ENCODE peak calls at places on chromosomes 13 and 19, in four cellular contexts. R is H1, G is HepG2, C is GM12878. A is an unnamed sample.

GRCh38 chr19:41570639-41571112 is 5.3 kb upstream of the CEACAM21 start:
- DNase-seq in R (peak), G (peak), C (no peak), A (peak)

GRCh38 chr13:42354246-42355117 is 82.5 kb downstream of the AKAP11 start:
- DNase-seq in R (no peak), G (no peak), C (peak), A (no peak)

GRCh38 chr13:79779761-79780160 is 298.8 kb downstream of the NDFIP2 start:
- DNase-seq in G (peak), R (no peak), C (no peak), A (no peak)

GRCh38 chr13:38697197-38697596 is 10.3 kb downstream of the FREM2 start:
- DNase-seq in G (no peak), C (no peak), R (no peak), A (no peak)

GRCh38 chr19:44050740-44051653 is 839 bp upstream of the ZNF223 start:
- DNase-seq in R (no peak), G (no peak), C (no peak), A (no peak)

GRCh38 chr19:18659281-18660050 is 22.6 kb downstream of the KLHL26 start:
- DNase-seq in G (no peak), R (no peak), C (no peak), A (no peak)

GRCh38 chr19:41847351-41848105 is 2.7 kb downstream of the DMRTC2 start:
- DNase-seq in R (no peak), C (no peak), G (no peak), A (no peak)

GRCh38 chr19:8209111-8209964 is at the start of gene CERS4:
- DNase-seq in G (peak), C (no peak), R (peak), A (peak)

GRCh38 chr13:112702983-112703379 is 13.1 kb downstream of the ATP11A start:
- DNase-seq in R (no peak), G (no peak), C (no peak), A (no peak)

GRCh38 chr13:21344662-21345176 is 114.4 kb downstream of the ZDHHC20 start:
- DNase-seq in G (no peak), C (no peak), R (no peak), A (no peak)

GRCh38 chr13:57996717-57997116 is 365.2 kb downstream of the PCDH17 start:
- DNase-seq in R (no peak), C (no peak), G (no peak), A (no peak)

GRCh38 chr19:44278181-44278690 is 18.6 kb downstream of the ZNF233 start:
- DNase-seq in R (no peak), C (no peak), G (no peak), A (no peak)

GRCh38 chr13:29977721-29978120 is 127.3 kb upstream of the UBL3 start:
- DNase-seq in C (no peak), R (no peak), G (no peak), A (no peak)

GRCh38 chr13:99281811-99282263 is 23.7 kb upstream of the GPR18 start:
- DNase-seq in G (no peak), R (no peak), C (no peak), A (no peak)

GRCh38 chr13:23658929-23659541 is 88.8 kb downstream of the TNFRSF19 start:
- DNase-seq in G (no peak), C (no peak), R (no peak), A (no peak)

GRCh38 chr19:42158926-42159325 is 26.7 kb upstream of the POU2F2 start:
- DNase-seq in G (peak), C (no peak), R (no peak), A (no peak)

GRCh38 chr13:110415669-110416068 is 108.6 kb downstream of the COL4A2 start:
- DNase-seq in C (no peak), R (peak), G (peak), A (no peak)

GRCh38 chr19:30287259-30287658 is 84.9 kb upstream of the ZNF536 start:
- DNase-seq in C (no peak), G (no peak), R (no peak), A (no peak)

GRCh38 chr19:45009625-45010255 is 8.5 kb downstream of the RELB start:
- DNase-seq in G (no peak), R (no peak), C (no peak), A (no peak)

GRCh38 chr13:60448907-60449510 is 52.0 kb downstream of the TDRD3 start:
- DNase-seq in C (no peak), G (peak), R (no peak), A (peak)

GRCh38 chr13:74573654-74574053 is 439.4 kb upstream of the KLF12 start:
- DNase-seq in R (no peak), G (peak), C (no peak), A (peak)

GRCh38 chr13:27977476-27978300 is 8.6 kb upstream of the CDX2 start:
- DNase-seq in G (no peak), R (no peak), C (no peak), A (no peak)

GRCh38 chr19:4338441-4339350 is at the start of gene STAP2:
- DNase-seq in G (peak), C (no peak), R (no peak), A (no peak)

GRCh38 chr13:31846984-31847752 is 107.8 kb downstream of the RXFP2 start:
- DNase-seq in C (no peak), R (no peak), G (no peak), A (peak)

GRCh38 chr13:95352486-95352885 is 51.2 kb upstream of the ABCC4 start:
- DNase-seq in G (no peak), R (no peak), C (no peak), A (no peak)

GRCh38 chr13:84651288-84651687 is 769.0 kb upstream of the SLITRK1 start:
- DNase-seq in R (no peak), C (no peak), G (peak), A (no peak)

GRCh38 chr19:43570174-43570791 is 5.0 kb downstream of the XRCC1 start:
- DNase-seq in C (no peak), R (no peak), G (no peak), A (no peak)

GRCh38 chr19:45782162-45782623 is at the start of gene DMPK:
- DNase-seq in G (no peak), C (no peak), R (no peak), A (no peak)

GRCh38 chr13:22455036-22455435 is 725.7 kb upstream of the SGCG start:
- DNase-seq in R (no peak), G (no peak), C (no peak), A (no peak)

GRCh38 chr13:91045351-91046034 is 302.0 kb upstream of the MIR17HG start:
- DNase-seq in C (no peak), R (no peak), G (no peak), A (peak)

GRCh38 chr19:10508707-10509106 is 5.6 kb upstream of the KEAP1 start:
- DNase-seq in R (no peak), G (no peak), C (no peak), A (no peak)

GRCh38 chr13:52399037-52399436 is 6.9 kb downstream of the THSD1 start:
- DNase-seq in G (no peak), C (no peak), R (no peak), A (no peak)
- TF ChIP-seq SP1 in G (no peak), C (no peak), R (no peak), A (no peak)

GRCh38 chr19:33317522-33317921 is 15.2 kb upstream of the CEBPA start:
- DNase-seq in R (no peak), G (no peak), C (no peak), A (no peak)
- TF ChIP-seq SUZ12 in R (no peak), G (no peak), C (no peak), A (no peak)

DNA sequence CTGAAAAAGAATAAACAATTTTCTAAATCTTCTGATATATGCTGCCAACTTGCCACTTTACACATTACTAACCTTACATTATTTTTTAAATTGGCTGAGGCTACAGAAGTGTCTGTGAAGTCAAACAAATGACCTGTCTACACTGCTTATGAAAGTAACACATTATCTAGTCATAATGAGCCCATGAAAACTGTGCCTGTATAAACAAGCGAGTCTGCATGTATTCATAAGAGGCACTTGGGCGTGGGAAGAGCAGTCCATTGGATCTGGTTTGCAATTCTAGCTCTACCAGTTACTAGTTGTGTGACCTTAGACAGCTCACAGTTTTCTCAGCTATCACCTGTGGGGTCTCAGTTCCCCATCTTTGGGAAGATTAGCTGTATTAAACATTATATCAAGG is 3.1 kb downstream of the VPS36 start:
- DNase-seq in R (no peak), C (no peak), G (no peak), A (no peak)
- TF ChIP-seq SP1 in R (no peak), C (no peak), G (no peak), A (no peak)

DNA sequence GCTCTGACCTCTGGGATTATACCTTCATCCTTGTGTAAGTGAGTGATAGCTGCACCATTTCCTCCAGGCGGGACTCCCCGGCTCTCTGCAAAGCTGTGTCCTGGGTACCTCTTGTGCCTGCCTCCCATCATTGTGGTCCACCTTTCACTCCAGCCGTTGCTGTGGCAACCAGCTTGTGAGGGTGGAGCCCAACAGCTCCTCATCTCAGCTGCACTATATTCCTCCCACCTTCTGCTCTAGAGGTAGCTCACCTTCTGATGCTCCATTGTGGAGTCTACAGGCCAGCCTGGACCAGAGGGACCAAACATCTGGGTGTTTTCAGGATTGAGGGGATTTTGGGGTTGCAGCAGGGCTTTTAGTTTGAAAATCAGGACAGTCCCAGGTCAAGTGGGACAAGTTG is 708.2 kb downstream of the UQCRFS1 start:
- DNase-seq in C (no peak), R (no peak), G (no peak), A (no peak)
- TF ChIP-seq SUZ12 in C (no peak), R (no peak), G (no peak), A (no peak)

GRCh38 chr19:34794289-34794960 is 21.4 kb upstream of the ZNF599 start:
- DNase-seq in G (no peak), R (no peak), C (no peak), A (no peak)
- TF ChIP-seq SP1 in G (no peak), R (no peak), C (no peak), A (no peak)

GRCh38 chr13:100483836-100484381 is 104.7 kb downstream of the GGACT start:
- DNase-seq in G (no peak), R (no peak), C (no peak), A (no peak)

GRCh38 chr13:100473087-100473486 is 115.5 kb downstream of the GGACT start:
- DNase-seq in G (no peak), R (no peak), C (no peak), A (peak)

GRCh38 chr13:100473493-100474044 is 115.0 kb downstream of the GGACT start:
- DNase-seq in C (no peak), R (no peak), G (no peak), A (no peak)

GRCh38 chr13:100478107-100478809 is 110.3 kb downstream of the GGACT start:
- DNase-seq in R (no peak), G (no peak), C (no peak), A (no peak)
- TF ChIP-seq SUZ12 in R (no peak), G (no peak), C (no peak), A (no peak)

A was measured in HEK293T.